ENCODE peak calls at places on chromosomes 2 and 18, in eight cellular contexts. U is amniotic stem cell; B is ureter; J is GM04504; N is stimulated activated CD4-positive, alpha-beta T cell treated with anti-CD3 and anti-CD28 coated beads, Interleukin-15, amount 100 ng/mL, for 48 hours; A is dorsolateral prefrontal cortex; F is SW480; X is left ventricle myocardium superior. R is an unnamed sample.

GRCh38 chr2:232891621-232892071 is 21.6 kb downstream of the SNORC start:
- DNase-seq in F (no peak), A (no peak), U (no peak), J (peak; percentile 19), B (no peak), X (no peak), N (no peak), R (peak; percentile 17)

GRCh38 chr18:7623681-7624080 is 56.6 kb downstream of the PTPRM start:
- DNase-seq in B (no peak), N (no peak), J (no peak), X (no peak), U (no peak), A (no peak), F (no peak), R (no peak)

GRCh38 chr2:202373490-202373889 is 2.6 kb upstream of the BMPR2 start:
- DNase-seq in F (no peak), X (no peak), N (no peak), A (no peak), B (no peak), U (no peak), J (no peak), R (no peak)

GRCh38 chr2:23620841-23621341 is 235.9 kb downstream of the KLHL29 start:
- DNase-seq in X (peak; percentile 54), A (no peak), F (no peak), J (no peak), N (no peak), B (no peak), U (no peak), R (no peak)

GRCh38 chr2:176560296-176560695 is 291.1 kb downstream of the MTX2 start:
- DNase-seq in A (no peak), U (no peak), X (no peak), J (no peak), F (no peak), N (no peak), B (no peak), R (no peak)

GRCh38 chr2:74966893-74967292 is 8.4 kb downstream of the POLE4 start:
- DNase-seq in J (no peak), A (no peak), N (no peak), X (no peak), B (no peak), F (no peak), U (no peak), R (no peak)

GRCh38 chr2:68336192-68336591 is 16.4 kb upstream of the CNRIP1 start:
- DNase-seq in X (no peak), B (no peak), A (no peak), N (no peak), J (no peak), F (no peak), U (no peak), R (no peak)

GRCh38 chr18:70415823-70416488 is 127.1 kb downstream of the SOCS6 start:
- DNase-seq in U (no peak), J (no peak), X (no peak), N (no peak), B (no peak), F (peak; percentile 41), A (no peak), R (no peak)

GRCh38 chr2:33497177-33497787 is 20.8 kb downstream of the RASGRP3 start:
- DNase-seq in U (no peak), J (no peak), F (no peak), N (no peak), B (no peak), A (no peak), X (no peak), R (no peak)

GRCh38 chr2:64179582-64180321 is 35.5 kb upstream of the PELI1 start:
- DNase-seq in N (no peak), B (no peak), U (no peak), X (no peak), J (no peak), A (no peak), F (no peak), R (no peak)

GRCh38 chr2:234146087-234146826 is 95.8 kb downstream of the SPP2 start:
- DNase-seq in F (peak; percentile 89), N (no peak), A (no peak), U (no peak), B (no peak), J (peak; percentile 74), X (no peak), R (no peak)

GRCh38 chr2:173997779-173998178 is 32.6 kb upstream of the SP3 start:
- DNase-seq in F (no peak), N (no peak), J (no peak), X (no peak), B (no peak), A (no peak), U (no peak), R (no peak)

GRCh38 chr18:68769423-68769822 is 28.5 kb upstream of the CCDC102B start:
- DNase-seq in X (peak; percentile 23), U (no peak), A (no peak), N (no peak), J (peak; percentile 40), F (no peak), B (no peak), R (no peak)

GRCh38 chr2:240650254-240650965 is 25.1 kb downstream of the GPR35 start:
- DNase-seq in U (no peak), F (no peak), A (peak; percentile 24), J (no peak), N (no peak), X (no peak), B (no peak), R (no peak)

GRCh38 chr2:207813942-207814341 is 44.2 kb upstream of the FZD5 start:
- DNase-seq in U (no peak), B (no peak), J (no peak), N (no peak), X (no peak), A (no peak), F (no peak), R (no peak)

GRCh38 chr18:8987250-8987649 is 115.2 kb upstream of the NDUFV2 start:
- DNase-seq in U (no peak), X (no peak), N (no peak), B (no peak), F (no peak), A (no peak), J (peak; percentile 28), R (no peak)

GRCh38 chr2:127649100-127649611 is 3.2 kb downstream of the GPR17 start:
- DNase-seq in X (peak; percentile 65), N (no peak), F (no peak), J (no peak), A (no peak), B (no peak), U (no peak), R (no peak)

GRCh38 chr2:237618449-237618848 is 8.9 kb upstream of the LRRFIP1 start:
- DNase-seq in X (no peak), U (no peak), N (no peak), B (no peak), J (peak; percentile 59), A (no peak), F (no peak), R (no peak)

GRCh38 chr2:216777637-216778273 is 82.1 kb downstream of the TNP1 start:
- DNase-seq in N (peak; percentile 24), U (no peak), X (no peak), A (no peak), F (peak; percentile 82), J (no peak), B (no peak), R (no peak)

GRCh38 chr2:105977212-105977611 is 216.9 kb downstream of the UXS1 start:
- DNase-seq in U (peak; percentile 32), F (peak; percentile 100), X (no peak), B (no peak), N (peak; percentile 7), J (peak; percentile 15), A (no peak), R (no peak)

GRCh38 chr2:69196327-69197117 is 183.5 kb downstream of the ANTXR1 start:
- DNase-seq in J (peak; percentile 96), A (no peak), F (peak; percentile 6), B (no peak), N (no peak), X (no peak), U (peak; percentile 30), R (no peak)

GRCh38 chr2:69755862-69756467 is 14.0 kb downstream of the ANXA4 start:
- DNase-seq in F (peak; percentile 89), U (peak; percentile 86), A (no peak), N (no peak), B (no peak), X (no peak), J (peak; percentile 74), R (no peak)

GRCh38 chr2:3585239-3586109 is 9.4 kb upstream of the COLEC11 start:
- DNase-seq in B (peak; percentile 76), A (no peak), F (no peak), U (no peak), J (no peak), X (peak; percentile 78), N (no peak), R (no peak)

GRCh38 chr18:51278045-51278649 is 80.7 kb upstream of the MEX3C start:
- DNase-seq in J (no peak), B (no peak), U (no peak), N (peak; percentile 38), X (peak; percentile 24), F (peak; percentile 41), A (peak; percentile 66), R (peak; percentile 75)